ENCODE peak calls at places on chromosome 20, in four cellular contexts. J is Caco-2; T is tibial artery; Q is CD8-positive, alpha-beta memory T cell. O is an unnamed sample. For H3K9me3 and H3K4me1, the result is how much of the 10 kb centered on the place peaks cover.

GRCh38 chr20:5859611-5860010 is 90.7 kb downstream of the TRMT6 start:
- DNase-seq in J (no peak), T (no peak), Q (no peak), O (no peak)

GRCh38 chr20:24785141-24785924 is 163.7 kb upstream of the CST7 start:
- DNase-seq in J (no peak), T (no peak), Q (no peak), O (no peak)

GRCh38 chr20:436476-436875 is 25.9 kb downstream of the TBC1D20 start:
- DNase-seq in J (no peak), T (no peak), Q (no peak), O (no peak)

GRCh38 chr20:53574259-53574789 is 19.3 kb downstream of the ZNF217 start:
- DNase-seq in J (no peak), T (no peak), Q (no peak), O (no peak)

GRCh38 chr20:45343867-45344721 is 4.1 kb downstream of the SDC4 start:
- DNase-seq in J (peak), T (peak), Q (no peak), O (no peak)

GRCh38 chr20:25084616-25085187 is 2.8 kb upstream of the VSX1 start:
- DNase-seq in J (no peak), T (no peak), Q (no peak), O (no peak)

GRCh38 chr20:47444584-47444983 is 57.1 kb upstream of the NCOA3 start:
- DNase-seq in J (no peak), T (no peak), Q (no peak), O (no peak)

GRCh38 chr20:64160536-64161495 is 3.4 kb upstream of the MYT1 start:
- DNase-seq in J (no peak), T (no peak), Q (no peak), O (no peak)

GRCh38 chr20:45415822-45416637 is at the start of gene PIGT:
- DNase-seq in J (peak), T (peak), Q (peak), O (peak)

GRCh38 chr20:16555754-16556153 is 17.5 kb downstream of the KIF16B start:
- DNase-seq in J (no peak), T (no peak), Q (no peak), O (no peak)

GRCh38 chr20:52783769-52784168 is 188.4 kb upstream of the TSHZ2 start:
- DNase-seq in J (peak), T (no peak), Q (no peak), O (no peak)

GRCh38 chr20:48419173-48419572 is 408.6 kb downstream of the PREX1 start:
- DNase-seq in J (no peak), T (no peak), Q (no peak), O (no peak)

GRCh38 chr20:60648556-60648955 is 603.5 kb upstream of the CDH4 start:
- DNase-seq in J (no peak), T (no peak), Q (no peak), O (no peak)

GRCh38 chr20:60653111-60653845 is 598.8 kb upstream of the CDH4 start:
- DNase-seq in J (no peak), T (no peak), Q (no peak), O (no peak)

GRCh38 chr20:60652615-60653014 is 599.4 kb upstream of the CDH4 start:
- DNase-seq in J (no peak), T (no peak), Q (no peak), O (no peak)

GRCh38 chr20:60650087-60650486 is 602.0 kb upstream of the CDH4 start:
- DNase-seq in J (no peak), T (no peak), Q (no peak), O (no peak)

GRCh38 chr20:60649541-60649940 is 602.5 kb upstream of the CDH4 start:
- DNase-seq in J (no peak), T (no peak), Q (no peak), O (no peak)
- H3K9me3 ChIP-seq in J (under half), T (under half), Q (under half), O (under half)

GRCh38 chr20:49672109-49672681 is 41.5 kb downstream of the B4GALT5 start:
- DNase-seq in J (no peak), T (no peak), Q (no peak), O (no peak)
- H3K4me3 ChIP-seq in J (no peak), T (no peak), Q (no peak), O (no peak)

GRCh38 chr20:23084282-23084844 is 1.8 kb downstream of the CD93 start:
- DNase-seq in J (no peak), T (no peak), Q (no peak), O (no peak)
- H3K4me1 ChIP-seq in J (under half), T (under half), Q (under half), O (under half)

DNA sequence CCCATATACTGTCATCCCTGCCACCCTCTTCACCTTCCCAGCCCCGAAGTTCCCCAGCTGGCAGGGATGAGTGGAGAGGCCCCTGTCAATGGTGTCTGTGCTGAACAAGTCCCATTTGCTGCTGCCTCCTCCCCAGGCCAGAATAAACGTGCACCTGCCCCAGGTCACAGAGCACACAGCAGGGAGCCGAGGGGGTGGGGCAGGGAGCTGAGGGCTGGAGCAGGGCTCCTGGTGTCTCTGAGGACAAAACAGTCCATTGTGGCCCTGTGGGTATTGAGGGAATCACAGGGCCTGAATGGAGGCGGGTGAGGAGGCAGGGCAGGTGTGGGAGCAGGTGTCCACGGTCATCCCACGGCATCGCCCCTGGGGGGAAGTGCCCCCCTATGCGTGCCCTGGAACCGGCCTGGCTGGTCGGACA is 55.8 kb downstream of the SNAI1 start:
- DNase-seq in J (peak), T (no peak), Q (no peak), O (no peak)
- H3K9me3 ChIP-seq in J (under half), T (under half), Q (under half), O (under half)

GRCh38 chr20:21511850-21512633 is 1.8 kb downstream of the NKX2-2 start:
- DNase-seq in J (no peak), T (no peak), Q (no peak), O (no peak)
- H3K4me3 ChIP-seq in J (no peak), T (peak), Q (no peak), O (peak)

GRCh38 chr20:57291003-57291402 is 24.6 kb upstream of the BMP7 start:
- DNase-seq in J (peak), T (no peak), Q (no peak), O (no peak)
- H3K4me1 ChIP-seq in J (half or more), T (under half), Q (under half), O (under half)

GRCh38 chr20:40941023-40941655 is 87.5 kb upstream of the TOP1 start:
- DNase-seq in J (no peak), T (no peak), Q (no peak), O (no peak)

GRCh38 chr20:40939667-40940066 is 89.0 kb upstream of the TOP1 start:
- DNase-seq in J (no peak), T (no peak), Q (no peak), O (no peak)

GRCh38 chr20:40942015-40942414 is 86.6 kb upstream of the TOP1 start:
- DNase-seq in J (no peak), T (no peak), Q (no peak), O (no peak)

GRCh38 chr20:40933758-40934157 is 94.9 kb upstream of the TOP1 start:
- DNase-seq in J (no peak), T (no peak), Q (no peak), O (no peak)

DNA sequence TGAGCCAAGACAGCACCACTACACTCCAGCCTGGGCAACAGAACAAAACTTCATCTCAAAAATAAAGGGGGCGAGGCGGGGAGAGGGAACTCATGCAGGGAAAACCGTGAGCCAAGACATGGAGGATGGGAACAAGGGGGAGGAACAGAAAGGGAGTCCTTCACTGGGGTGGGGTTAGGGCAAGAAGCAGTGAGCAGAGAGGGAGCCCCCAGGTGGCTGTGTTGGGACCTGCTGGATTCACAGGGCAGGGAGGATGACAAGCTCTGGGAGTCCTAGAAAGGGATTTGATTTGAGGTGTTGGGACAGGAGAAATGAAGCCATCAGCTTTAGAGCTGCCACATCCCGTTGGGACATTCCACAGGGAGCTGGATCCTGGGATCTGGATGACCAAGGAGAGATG is 90.6 kb upstream of the TOP1 start:
- DNase-seq in J (peak), T (no peak), Q (no peak), O (no peak)
- H3K9me3 ChIP-seq in J (under half), T (under half), Q (under half), O (under half)

GRCh38 chr20:57393321-57394086 is 2.3 kb downstream of the RBM38 start:
- DNase-seq in J (no peak), T (no peak), Q (no peak), O (no peak)
- H3K4me3 ChIP-seq in J (no peak), T (peak), Q (peak), O (peak)

DNA sequence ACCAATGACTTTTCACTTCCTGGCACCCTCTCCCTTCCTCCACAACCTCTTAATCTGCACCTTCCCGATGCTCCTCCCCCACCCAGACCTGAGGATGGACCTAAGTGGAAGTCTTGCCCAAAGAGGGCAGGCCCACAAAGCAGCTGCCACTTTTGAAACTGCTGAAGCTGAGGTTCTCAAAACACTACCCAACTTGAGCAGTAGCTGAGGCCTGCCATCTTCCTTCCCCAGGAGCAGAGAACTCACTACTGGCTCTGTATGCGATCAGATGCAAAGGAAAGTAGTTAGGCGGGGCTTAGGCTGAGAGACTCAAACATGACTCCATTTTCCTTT is 1.5 kb downstream of the HM13 start:
- DNase-seq in J (no peak), T (no peak), Q (no peak), O (no peak)
- H3K4me1 ChIP-seq in J (under half), T (under half), Q (under half), O (under half)

O was measured in esophagus squamous epithelium.